ENCODE peak calls at places on chromosomes 2 and 18, in seven cellular contexts. G, Y, I, T, N, K and Z are unnamed samples.

GRCh38 chr18:7273301-7273911 is 42.5 kb downstream of the LRRC30 start:
- DNase-seq in T (no peak), K (no peak), G (peak), Y (peak), I (peak), N (no peak), Z (peak)

GRCh38 chr2:121283670-121284245 is 1.2 kb downstream of the TFCP2L1 start:
- DNase-seq in I (no peak), Y (no peak), K (no peak), G (no peak), T (no peak), N (no peak), Z (no peak)

GRCh38 chr2:25035537-25036220 is 6.2 kb upstream of the EFR3B start:
- DNase-seq in I (no peak), T (no peak), G (no peak), N (no peak), Y (peak), K (no peak), Z (no peak)

GRCh38 chr2:10346929-10347558 is 44.3 kb downstream of the HPCAL1 start:
- DNase-seq in T (no peak), G (no peak), I (peak), N (no peak), Y (no peak), K (no peak), Z (no peak)

GRCh38 chr2:146817613-146818012 is 1027.2 kb upstream of the ACVR2A start:
- DNase-seq in I (no peak), Y (no peak), K (no peak), N (no peak), T (no peak), G (no peak), Z (no peak)

GRCh38 chr2:11839916-11840315 is 93.5 kb downstream of the LPIN1 start:
- DNase-seq in Y (no peak), I (peak), G (no peak), N (no peak), T (no peak), K (no peak), Z (peak)

GRCh38 chr2:65944213-65944612 is 490.7 kb upstream of the MEIS1 start:
- DNase-seq in Y (no peak), N (no peak), K (no peak), G (no peak), I (no peak), T (no peak), Z (no peak)

GRCh38 chr2:151826737-151827157 is 1.5 kb downstream of the ARL5A start:
- DNase-seq in N (peak), K (no peak), G (no peak), T (no peak), I (peak), Y (peak), Z (peak)

GRCh38 chr2:42804338-42804737 is 12.0 kb upstream of the HAAO start:
- DNase-seq in I (peak), N (no peak), Y (peak), T (no peak), G (no peak), K (no peak), Z (peak)

GRCh38 chr18:62017618-62018017 is 124.8 kb upstream of the RNF152 start:
- DNase-seq in G (no peak), T (no peak), Y (no peak), N (no peak), K (no peak), I (no peak), Z (peak)

GRCh38 chr2:185531721-185532120 is 206.9 kb upstream of the FSIP2 start:
- DNase-seq in I (no peak), T (no peak), K (no peak), N (no peak), Y (no peak), G (no peak), Z (no peak)

GRCh38 chr2:209091026-209091425 is 332.8 kb upstream of the MAP2 start:
- DNase-seq in I (no peak), Y (no peak), K (no peak), N (no peak), T (no peak), G (no peak), Z (no peak)

GRCh38 chr18:70371085-70371735 is 82.4 kb downstream of the SOCS6 start:
- DNase-seq in I (no peak), K (no peak), Y (no peak), G (no peak), N (no peak), T (peak), Z (no peak)

GRCh38 chr2:181483876-181484275 is 26.7 kb downstream of the ITGA4 start:
- DNase-seq in K (no peak), T (no peak), N (no peak), I (no peak), G (no peak), Y (no peak), Z (no peak)

GRCh38 chr2:45812039-45812500 is 160.6 kb downstream of the PRKCE start:
- DNase-seq in I (peak), N (no peak), T (no peak), G (no peak), K (no peak), Y (peak), Z (peak)

GRCh38 chr2:35293261-35293660 is 1062.3 kb upstream of the CRIM1 start:
- DNase-seq in K (no peak), Y (no peak), T (no peak), N (no peak), G (no peak), I (no peak), Z (no peak)

GRCh38 chr2:216064684-216065083 is 16.9 kb downstream of the PECR start:
- DNase-seq in Y (no peak), K (no peak), T (no peak), I (no peak), N (no peak), G (no peak), Z (no peak)

GRCh38 chr2:216069028-216069427 is 12.6 kb downstream of the PECR start:
- DNase-seq in N (no peak), I (no peak), Y (no peak), G (no peak), T (no peak), K (no peak), Z (no peak)

GRCh38 chr2:216066255-216066654 is 15.4 kb downstream of the PECR start:
- DNase-seq in N (no peak), G (no peak), Y (no peak), K (no peak), I (peak), T (no peak), Z (peak)

GRCh38 chr2:216059233-216059834 is 22.3 kb downstream of the PECR start:
- DNase-seq in T (no peak), Y (peak), N (peak), K (no peak), I (no peak), G (no peak), Z (no peak)

DNA sequence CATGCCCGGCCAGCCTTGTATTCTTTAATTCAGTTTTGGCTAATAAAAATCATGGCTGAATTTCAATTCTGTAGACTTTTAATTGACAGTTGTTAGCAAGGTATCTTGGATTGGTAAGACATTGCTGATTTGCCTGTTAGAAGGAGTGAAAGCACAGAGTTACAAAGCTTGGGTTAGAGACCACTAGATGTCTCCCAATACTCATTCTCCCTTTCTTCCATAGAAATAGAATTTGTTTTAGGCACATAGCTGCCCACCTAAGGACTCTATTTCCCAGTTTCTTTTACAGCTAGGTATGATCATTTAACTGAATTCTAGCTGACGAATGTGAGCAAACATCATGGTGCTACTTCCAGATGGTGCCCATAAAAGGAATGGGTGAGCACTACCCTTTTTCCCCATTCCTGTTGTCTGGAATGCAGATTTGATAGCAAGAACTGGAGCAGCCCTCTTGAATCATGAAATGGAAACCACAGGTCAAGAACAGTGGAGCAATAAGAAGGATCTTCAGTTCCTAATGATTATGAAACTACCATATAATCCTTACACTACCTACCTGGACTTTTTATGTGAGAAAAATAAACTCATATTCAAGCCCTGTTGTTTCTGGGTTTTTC is 17.5 kb downstream of the PECR start:
- DNase-seq in T (no peak), K (no peak), I (peak), Y (peak), N (no peak), G (no peak), Z (peak)
- TF ChIP-seq CTCF in T (no peak), K (peak), I (peak), Y (no peak), N (peak), G (peak), Z (peak)

DNA sequence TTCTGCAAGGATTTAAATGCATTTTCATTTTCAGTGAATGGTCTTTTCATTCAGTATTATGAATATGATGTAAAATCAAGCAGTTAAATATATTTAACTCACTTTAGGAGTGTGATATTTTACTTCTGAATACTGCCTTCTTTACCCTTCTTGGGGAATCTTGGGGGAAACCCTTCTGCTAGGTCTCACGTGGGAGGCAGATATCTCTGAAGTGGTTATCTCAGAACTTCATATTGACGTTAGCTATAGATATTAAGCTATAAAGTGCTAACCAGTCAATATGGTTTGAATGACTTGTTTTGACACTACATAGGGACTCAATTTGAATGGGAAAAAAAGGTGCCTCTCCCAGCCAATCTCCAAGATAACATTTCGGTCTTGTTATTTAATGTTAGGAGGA is 9.8 kb downstream of the REL start:
- DNase-seq in G (no peak), T (no peak), I (no peak), N (peak), Y (no peak), K (no peak), Z (no peak)
- H3K4me3 ChIP-seq in G (no peak), T (no peak), I (no peak), N (no peak), Y (no peak), K (no peak), Z (no peak)

GRCh38 chr2:18987592-18988073 is 370.8 kb downstream of the OSR1 start:
- DNase-seq in T (peak), Y (peak), I (peak), G (peak), K (peak), N (no peak), Z (peak)
- TF ChIP-seq CTCF in T (peak), Y (no peak), I (peak), G (peak), K (peak), N (no peak), Z (peak)

GRCh38 chr18:31499157-31499524 is 1.2 kb downstream of the DSG2 start:
- DNase-seq in K (no peak), Y (no peak), G (no peak), T (no peak), I (no peak), N (no peak), Z (no peak)

GRCh38 chr18:31497404-31497710 is 620 bp upstream of the DSG2 start:
- DNase-seq in G (no peak), I (no peak), N (no peak), K (no peak), Y (no peak), T (no peak), Z (no peak)

GRCh38 chr18:31498450-31499156 is 626 bp downstream of the DSG2 start:
- DNase-seq in T (no peak), Y (peak), K (no peak), I (no peak), G (no peak), N (peak), Z (peak)

GRCh38 chr18:31500161-31500688 is 2.2 kb downstream of the DSG2 start:
- DNase-seq in G (no peak), I (no peak), N (no peak), T (no peak), K (no peak), Y (peak), Z (no peak)

GRCh38 chr18:31497711-31498449 is at the start of gene DSG2:
- DNase-seq in N (peak), K (peak), Y (peak), G (peak), T (no peak), I (no peak), Z (peak)
- H3K4me3 ChIP-seq in N (peak), K (peak), Y (peak), G (peak), T (peak), I (peak), Z (peak)